ENCODE peak calls at places on chromosomes 16 and 17, in nine cellular contexts. T, G, C, D, X, L, E, A and O are unnamed samples.

GRCh38 chr17:41824086-41824485 is 11.3 kb downstream of the FKBP10 start:
- DNase-seq in T (no peak), G (no peak), C (no peak), D (no peak), X (no peak), L (no peak), E (no peak), A (no peak), O (peak; percentile 36)

GRCh38 chr17:10812674-10813073 is 8.8 kb upstream of the TMEM238L start:
- DNase-seq in T (no peak), G (no peak), C (no peak), D (no peak), X (no peak), L (no peak), E (no peak), A (no peak), O (no peak)

GRCh38 chr17:35920229-35920628 is 10.3 kb downstream of the RDM1 start:
- DNase-seq in T (no peak), G (no peak), C (no peak), D (no peak), X (no peak), L (no peak), E (no peak), A (no peak), O (no peak)

GRCh38 chr16:4733747-4734062 is 366 bp downstream of the ANKS3 start:
- DNase-seq in T (peak; percentile 23), G (no peak), C (no peak), D (no peak), X (no peak), L (no peak), E (no peak), A (no peak), O (no peak)

GRCh38 chr17:9904277-9905077 is 594 bp downstream of the RCVRN start:
- DNase-seq in T (no peak), G (no peak), C (no peak), D (no peak), X (no peak), L (no peak), E (no peak), A (no peak), O (no peak)

GRCh38 chr16:50376997-50377396 is 8.2 kb upstream of the BRD7 start:
- DNase-seq in T (no peak), G (no peak), C (no peak), D (no peak), X (no peak), L (no peak), E (no peak), A (no peak), O (no peak)

GRCh38 chr16:69892378-69892777 is 58.8 kb upstream of the CLEC18A start:
- DNase-seq in T (no peak), G (no peak), C (no peak), D (no peak), X (no peak), L (no peak), E (no peak), A (no peak), O (no peak)

GRCh38 chr16:8627456-8627855 is 6.0 kb downstream of the METTL22 start:
- DNase-seq in T (no peak), G (no peak), C (no peak), D (no peak), X (no peak), L (no peak), E (no peak), A (no peak), O (no peak)

GRCh38 chr17:51860934-51861561 is 297.5 kb downstream of the CA10 start:
- DNase-seq in T (peak; percentile 82), G (peak; percentile 59), C (peak; percentile 75), D (no peak), X (no peak), L (no peak), E (no peak), A (no peak), O (no peak)

GRCh38 chr16:65950211-65950610 is 416.3 kb upstream of the CDH5 start:
- DNase-seq in T (no peak), G (no peak), C (no peak), D (no peak), X (no peak), L (no peak), E (no peak), A (peak; percentile 15), O (no peak)

GRCh38 chr17:51668155-51668962 is 408.0 kb downstream of the UTP18 start:
- DNase-seq in T (no peak), G (no peak), C (no peak), D (peak; percentile 22), X (no peak), L (no peak), E (no peak), A (no peak), O (peak; percentile 71)

GRCh38 chr17:72497915-72498314 is 377.1 kb downstream of the SOX9 start:
- DNase-seq in T (no peak), G (no peak), C (no peak), D (no peak), X (no peak), L (no peak), E (no peak), A (no peak), O (no peak)

GRCh38 chr16:2008631-2009301 is 855 bp downstream of the ZNF598 start:
- DNase-seq in T (no peak), G (no peak), C (no peak), D (peak; percentile 18), X (no peak), L (no peak), E (no peak), A (peak; percentile 44), O (peak; percentile 77)

GRCh38 chr16:23929237-23929636 is 93.5 kb downstream of the PRKCB start:
- DNase-seq in T (no peak), G (no peak), C (no peak), D (no peak), X (no peak), L (no peak), E (no peak), A (no peak), O (no peak)

GRCh38 chr16:81476732-81477131 is 32.1 kb downstream of the CMIP start:
- DNase-seq in T (no peak), G (no peak), C (no peak), D (no peak), X (no peak), L (no peak), E (no peak), A (no peak), O (no peak)

GRCh38 chr16:50667497-50668367 is 13.4 kb downstream of the SNX20 start:
- DNase-seq in T (no peak), G (no peak), C (peak; percentile 43), D (no peak), X (no peak), L (no peak), E (no peak), A (no peak), O (no peak)

GRCh38 chr16:87382023-87382785 is 1.4 kb downstream of the FBXO31 start:
- DNase-seq in T (no peak), G (peak; percentile 3), C (no peak), D (no peak), X (no peak), L (no peak), E (no peak), A (no peak), O (no peak)

GRCh38 chr17:62869885-62870580 is 61.9 kb upstream of the MARCHF10 start:
- DNase-seq in T (no peak), G (no peak), C (no peak), D (peak; percentile 68), X (no peak), L (no peak), E (no peak), A (peak; percentile 88), O (no peak)

GRCh38 chr16:31487720-31488629 is 5.1 kb downstream of the SLC5A2 start:
- DNase-seq in T (peak; percentile 79), G (peak; percentile 19), C (peak; percentile 34), D (peak; percentile 26), X (no peak), L (peak; percentile 56), E (no peak), A (peak; percentile 28), O (peak; percentile 94)

GRCh38 chr16:73051903-73052302 is 4.0 kb upstream of the ZFHX3 start:
- DNase-seq in T (no peak), G (no peak), C (no peak), D (no peak), X (no peak), L (no peak), E (no peak), A (peak; percentile 59), O (no peak)

GRCh38 chr17:2455956-2456355 is 55.1 kb upstream of the MNT start:
- DNase-seq in T (no peak), G (no peak), C (no peak), D (no peak), X (no peak), L (no peak), E (no peak), A (no peak), O (no peak)

GRCh38 chr16:24852281-24852721 is 6.5 kb downstream of the SLC5A11 start:
- DNase-seq in T (no peak), G (no peak), C (no peak), D (peak; percentile 70), X (peak; percentile 28), L (no peak), E (no peak), A (no peak), O (no peak)

GRCh38 chr16:31708348-31708747 is 165.3 kb upstream of the ZNF267 start:
- DNase-seq in T (no peak), G (no peak), C (no peak), D (no peak), X (no peak), L (no peak), E (no peak), A (no peak), O (no peak)

GRCh38 chr17:9959377-9959981 is 54.4 kb upstream of the RCVRN start:
- DNase-seq in T (peak; percentile 24), G (no peak), C (peak; percentile 18), D (no peak), X (no peak), L (no peak), E (no peak), A (peak; percentile 49), O (no peak)

GRCh38 chr16:50821586-50821985 is 79.7 kb downstream of the CYLD start:
- DNase-seq in T (peak; percentile 58), G (no peak), C (no peak), D (peak; percentile 69), X (no peak), L (no peak), E (no peak), A (peak; percentile 23), O (no peak)

GRCh38 chr16:27239906-27240655 is 28.5 kb downstream of the NSMCE1 start:
- DNase-seq in T (no peak), G (no peak), C (no peak), D (no peak), X (no peak), L (no peak), E (no peak), A (peak; percentile 44), O (no peak)

GRCh38 chr17:68399638-68400403 is 57.5 kb downstream of the WIPI1 start:
- DNase-seq in T (no peak), G (no peak), C (no peak), D (peak; percentile 78), X (no peak), L (no peak), E (no peak), A (peak; percentile 57), O (no peak)

GRCh38 chr16:27511657-27512056 is 38.1 kb downstream of the GTF3C1 start:
- DNase-seq in T (no peak), G (peak; percentile 87), C (no peak), D (no peak), X (no peak), L (no peak), E (no peak), A (no peak), O (no peak)

GRCh38 chr16:46926470-46927225 is 42.5 kb downstream of the GPT2 start:
- DNase-seq in T (no peak), G (no peak), C (no peak), D (no peak), X (no peak), L (no peak), E (no peak), A (no peak), O (no peak)

GRCh38 chr16:57258226-57258909 is 13.3 kb downstream of the ARL2BP start:
- DNase-seq in T (no peak), G (no peak), C (no peak), D (no peak), X (no peak), L (no peak), E (no peak), A (no peak), O (no peak)

GRCh38 chr17:83178533-83179201 is 99.3 kb downstream of the METRNL start:
- DNase-seq in T (no peak), G (no peak), C (no peak), D (no peak), X (no peak), L (no peak), E (peak; percentile 19), A (no peak), O (peak; percentile 14)